ENCODE peak calls at places on chromosome 19, in seven cellular contexts. One of them, this sample, is unnamed.

GRCh38 chr19:32104465-32105235 is 240.8 kb upstream of the ZNF507 start:
- DNase-seq in glutamatergic neuron: no peak
- DNase-seq in smooth muscle cell of the brain vasculature: no peak
- DNase-seq in ELF-1: peak; percentile 16
- DNase-seq in foreskin fibroblast: no peak
- DNase-seq in GM23248: no peak
- DNase-seq in keratinocyte: peak; percentile 4
- DNase-seq in this sample: no peak

GRCh38 chr19:47649588-47649987 is 40.7 kb downstream of the BICRA start:
- DNase-seq in keratinocyte: no peak
- DNase-seq in foreskin fibroblast: no peak
- DNase-seq in GM23248: no peak
- DNase-seq in glutamatergic neuron: no peak
- DNase-seq in smooth muscle cell of the brain vasculature: no peak
- DNase-seq in ELF-1: no peak
- DNase-seq in this sample: no peak

GRCh38 chr19:46892252-46893179 is 31.7 kb downstream of the ARHGAP35 start:
- DNase-seq in GM23248: no peak
- DNase-seq in ELF-1: no peak
- DNase-seq in foreskin fibroblast: no peak
- DNase-seq in keratinocyte: no peak
- DNase-seq in smooth muscle cell of the brain vasculature: no peak
- DNase-seq in glutamatergic neuron: no peak
- DNase-seq in this sample: no peak

GRCh38 chr19:54364775-54365257 is at the start of gene LAIR1:
- DNase-seq in foreskin fibroblast: no peak
- DNase-seq in ELF-1: no peak
- DNase-seq in GM23248: no peak
- DNase-seq in keratinocyte: no peak
- DNase-seq in glutamatergic neuron: no peak
- DNase-seq in smooth muscle cell of the brain vasculature: no peak
- DNase-seq in this sample: no peak

GRCh38 chr19:43560687-43561086 is 14.6 kb downstream of the XRCC1 start:
- DNase-seq in ELF-1: peak; percentile 19
- DNase-seq in glutamatergic neuron: peak; percentile 39
- DNase-seq in GM23248: peak; percentile 59
- DNase-seq in keratinocyte: no peak
- DNase-seq in smooth muscle cell of the brain vasculature: no peak
- DNase-seq in foreskin fibroblast: peak; percentile 33
- DNase-seq in this sample: no peak

GRCh38 chr19:35212241-35212640 is 16.3 kb downstream of the FAM187B start:
- DNase-seq in GM23248: no peak
- DNase-seq in smooth muscle cell of the brain vasculature: no peak
- DNase-seq in ELF-1: no peak
- DNase-seq in glutamatergic neuron: no peak
- DNase-seq in foreskin fibroblast: no peak
- DNase-seq in keratinocyte: no peak
- DNase-seq in this sample: no peak

GRCh38 chr19:12838182-12838890 is at the start of gene MAST1:
- DNase-seq in glutamatergic neuron: peak; percentile 84
- DNase-seq in GM23248: peak; percentile 68
- DNase-seq in foreskin fibroblast: peak; percentile 62
- DNase-seq in ELF-1: peak; percentile 49
- DNase-seq in smooth muscle cell of the brain vasculature: no peak
- DNase-seq in keratinocyte: no peak
- DNase-seq in this sample: peak; percentile 82

GRCh38 chr19:46812898-46813569 is 24.6 kb upstream of the SLC1A5 start:
- DNase-seq in smooth muscle cell of the brain vasculature: no peak
- DNase-seq in GM23248: no peak
- DNase-seq in foreskin fibroblast: no peak
- DNase-seq in ELF-1: peak; percentile 17
- DNase-seq in keratinocyte: no peak
- DNase-seq in glutamatergic neuron: no peak
- DNase-seq in this sample: no peak

GRCh38 chr19:38464421-38465082 is 31.1 kb downstream of the RYR1 start:
- DNase-seq in keratinocyte: no peak
- DNase-seq in foreskin fibroblast: no peak
- DNase-seq in ELF-1: peak; percentile 87
- DNase-seq in GM23248: no peak
- DNase-seq in glutamatergic neuron: no peak
- DNase-seq in smooth muscle cell of the brain vasculature: no peak
- DNase-seq in this sample: no peak

GRCh38 chr19:5091576-5092215 is 122.8 kb downstream of the KDM4B start:
- DNase-seq in keratinocyte: no peak
- DNase-seq in smooth muscle cell of the brain vasculature: no peak
- DNase-seq in GM23248: peak; percentile 10
- DNase-seq in ELF-1: no peak
- DNase-seq in glutamatergic neuron: no peak
- DNase-seq in foreskin fibroblast: peak; percentile 38
- DNase-seq in this sample: no peak

GRCh38 chr19:43708716-43709115 is 7.2 kb upstream of the IRGC start:
- DNase-seq in GM23248: no peak
- DNase-seq in smooth muscle cell of the brain vasculature: no peak
- DNase-seq in ELF-1: no peak
- DNase-seq in keratinocyte: no peak
- DNase-seq in foreskin fibroblast: no peak
- DNase-seq in glutamatergic neuron: no peak
- DNase-seq in this sample: no peak

GRCh38 chr19:9869008-9869617 is 34.0 kb downstream of the PIN1 start:
- DNase-seq in ELF-1: no peak
- DNase-seq in GM23248: no peak
- DNase-seq in smooth muscle cell of the brain vasculature: no peak
- DNase-seq in glutamatergic neuron: no peak
- DNase-seq in keratinocyte: no peak
- DNase-seq in foreskin fibroblast: peak; percentile 18
- DNase-seq in this sample: no peak

GRCh38 chr19:49499030-49499670 is 2.9 kb downstream of the RPS11 start:
- DNase-seq in foreskin fibroblast: peak; percentile 6
- DNase-seq in glutamatergic neuron: no peak
- DNase-seq in keratinocyte: no peak
- DNase-seq in smooth muscle cell of the brain vasculature: no peak
- DNase-seq in GM23248: no peak
- DNase-seq in ELF-1: no peak
- DNase-seq in this sample: no peak

GRCh38 chr19:30710721-30711120 is 338.5 kb downstream of the ZNF536 start:
- DNase-seq in glutamatergic neuron: no peak
- DNase-seq in smooth muscle cell of the brain vasculature: no peak
- DNase-seq in keratinocyte: no peak
- DNase-seq in ELF-1: no peak
- DNase-seq in foreskin fibroblast: no peak
- DNase-seq in GM23248: no peak
- DNase-seq in this sample: no peak

GRCh38 chr19:42563352-42564210 is 31.1 kb downstream of the CEACAM8 start:
- DNase-seq in GM23248: peak; percentile 71
- DNase-seq in keratinocyte: no peak
- DNase-seq in glutamatergic neuron: peak; percentile 48
- DNase-seq in smooth muscle cell of the brain vasculature: no peak
- DNase-seq in ELF-1: peak; percentile 60
- DNase-seq in foreskin fibroblast: peak; percentile 74
- DNase-seq in this sample: no peak

GRCh38 chr19:13738073-13738472 is 26.2 kb upstream of the MRI1 start:
- DNase-seq in glutamatergic neuron: no peak
- DNase-seq in foreskin fibroblast: no peak
- DNase-seq in GM23248: no peak
- DNase-seq in ELF-1: no peak
- DNase-seq in smooth muscle cell of the brain vasculature: no peak
- DNase-seq in keratinocyte: no peak
- DNase-seq in this sample: no peak

GRCh38 chr19:4914736-4915501 is 5.6 kb downstream of the UHRF1 start:
- DNase-seq in glutamatergic neuron: no peak
- DNase-seq in keratinocyte: peak; percentile 58
- DNase-seq in ELF-1: peak; percentile 66
- DNase-seq in smooth muscle cell of the brain vasculature: no peak
- DNase-seq in GM23248: peak; percentile 94
- DNase-seq in foreskin fibroblast: peak; percentile 90
- DNase-seq in this sample: no peak

GRCh38 chr19:858868-859843 is at the start of gene CFD:
- DNase-seq in keratinocyte: no peak
- DNase-seq in smooth muscle cell of the brain vasculature: no peak
- DNase-seq in foreskin fibroblast: no peak
- DNase-seq in GM23248: peak; percentile 36
- DNase-seq in glutamatergic neuron: no peak
- DNase-seq in ELF-1: peak; percentile 62
- DNase-seq in this sample: no peak

GRCh38 chr19:5495792-5496191 is 40.6 kb downstream of the ZNRF4 start:
- DNase-seq in ELF-1: no peak
- DNase-seq in smooth muscle cell of the brain vasculature: no peak
- DNase-seq in GM23248: no peak
- DNase-seq in foreskin fibroblast: no peak
- DNase-seq in glutamatergic neuron: no peak
- DNase-seq in keratinocyte: no peak
- DNase-seq in this sample: no peak

GRCh38 chr19:18562086-18562485 is 4.4 kb downstream of the KXD1 start:
- DNase-seq in smooth muscle cell of the brain vasculature: no peak
- DNase-seq in GM23248: peak; percentile 37
- DNase-seq in glutamatergic neuron: no peak
- DNase-seq in ELF-1: no peak
- DNase-seq in keratinocyte: no peak
- DNase-seq in foreskin fibroblast: no peak
- DNase-seq in this sample: no peak

This sample was measured in ecto neural progenitor cell.